ENCODE peak calls at places on chromosomes 6 and 20, in seven cellular contexts. H is heart right ventricle, A is pancreas, L is suprapubic skin, W is Panc1, D is fibroblast of mammary gland, O is Calu3. U is an unnamed sample.

GRCh38 chr6:167944130-167944529 is 53.3 kb upstream of the KIF25 start:
- DNase-seq in H (no peak), A (no peak), L (no peak), W (no peak), D (no peak), O (no peak), U (no peak)

GRCh38 chr6:81777586-81778268 is 25.2 kb upstream of the TENT5A start:
- DNase-seq in H (no peak), A (no peak), L (no peak), W (no peak), D (no peak), O (no peak), U (no peak)

GRCh38 chr6:41503841-41504525 is 42.2 kb upstream of the FOXP4 start:
- DNase-seq in H (no peak), A (no peak), L (no peak), W (no peak), D (no peak), O (no peak), U (peak)

GRCh38 chr6:30470968-30471367 is 18.3 kb upstream of the HLA-E start:
- DNase-seq in H (no peak), A (no peak), L (no peak), W (no peak), D (no peak), O (no peak), U (no peak)

GRCh38 chr6:22442826-22443225 is 126.5 kb upstream of the HDGFL1 start:
- DNase-seq in H (no peak), A (no peak), L (no peak), W (no peak), D (peak), O (no peak), U (no peak)

GRCh38 chr6:111885373-111886027 is 12.2 kb upstream of the FYN start:
- DNase-seq in H (no peak), A (no peak), L (no peak), W (no peak), D (no peak), O (no peak), U (no peak)

GRCh38 chr6:2020909-2021308 is 224.5 kb downstream of the GMDS start:
- DNase-seq in H (no peak), A (no peak), L (no peak), W (no peak), D (peak), O (no peak), U (peak)

GRCh38 chr6:99282479-99283062 is 66.9 kb downstream of the FAXC start:
- DNase-seq in H (no peak), A (no peak), L (no peak), W (no peak), D (peak), O (no peak), U (peak)

GRCh38 chr6:153003294-153003645 is 761 bp upstream of the MTRF1L start:
- DNase-seq in H (no peak), A (no peak), L (no peak), W (no peak), D (peak), O (no peak), U (no peak)

GRCh38 chr6:12637960-12638641 is 78.5 kb upstream of the PHACTR1 start:
- DNase-seq in H (peak), A (peak), L (no peak), W (peak), D (peak), O (peak), U (peak)

GRCh38 chr20:2470051-2470431 is 548 bp downstream of the SNRPB start:
- DNase-seq in H (no peak), A (peak), L (no peak), W (no peak), D (peak), O (peak), U (peak)

GRCh38 chr6:134245041-134245440 is 72.9 kb downstream of the SGK1 start:
- DNase-seq in H (no peak), A (peak), L (no peak), W (no peak), D (peak), O (peak), U (no peak)

GRCh38 chr20:11218035-11218680 is 544.4 kb upstream of the JAG1 start:
- DNase-seq in H (no peak), A (no peak), L (no peak), W (no peak), D (no peak), O (no peak), U (no peak)

GRCh38 chr20:38060536-38060935 is 27.0 kb downstream of the RPRD1B start:
- DNase-seq in H (no peak), A (no peak), L (no peak), W (no peak), D (peak), O (no peak), U (no peak)

GRCh38 chr6:31473780-31474725 is 23.9 kb upstream of the MICB start:
- DNase-seq in H (no peak), A (no peak), L (no peak), W (no peak), D (peak), O (peak), U (peak)

GRCh38 chr20:58719258-58719657 is 26.7 kb downstream of the NPEPL1 start:
- DNase-seq in H (no peak), A (no peak), L (peak), W (no peak), D (no peak), O (no peak), U (no peak)

GRCh38 chr6:48389146-48390043 is 278.4 kb upstream of the PTCHD4 start:
- DNase-seq in H (no peak), A (no peak), L (no peak), W (no peak), D (no peak), O (no peak), U (no peak)

GRCh38 chr20:60632420-60633262 is 619.4 kb upstream of the CDH4 start:
- DNase-seq in H (no peak), A (no peak), L (no peak), W (no peak), D (peak), O (no peak), U (no peak)

GRCh38 chr20:60629206-60629605 is 622.9 kb upstream of the CDH4 start:
- DNase-seq in H (no peak), A (no peak), L (no peak), W (no peak), D (no peak), O (no peak), U (no peak)

GRCh38 chr20:60630609-60631008 is 621.5 kb upstream of the CDH4 start:
- DNase-seq in H (no peak), A (no peak), L (no peak), W (no peak), D (no peak), O (no peak), U (peak)

GRCh38 chr20:60624066-60624465 is 628.0 kb upstream of the CDH4 start:
- DNase-seq in H (no peak), A (no peak), L (no peak), W (no peak), D (no peak), O (no peak), U (no peak)

DNA sequence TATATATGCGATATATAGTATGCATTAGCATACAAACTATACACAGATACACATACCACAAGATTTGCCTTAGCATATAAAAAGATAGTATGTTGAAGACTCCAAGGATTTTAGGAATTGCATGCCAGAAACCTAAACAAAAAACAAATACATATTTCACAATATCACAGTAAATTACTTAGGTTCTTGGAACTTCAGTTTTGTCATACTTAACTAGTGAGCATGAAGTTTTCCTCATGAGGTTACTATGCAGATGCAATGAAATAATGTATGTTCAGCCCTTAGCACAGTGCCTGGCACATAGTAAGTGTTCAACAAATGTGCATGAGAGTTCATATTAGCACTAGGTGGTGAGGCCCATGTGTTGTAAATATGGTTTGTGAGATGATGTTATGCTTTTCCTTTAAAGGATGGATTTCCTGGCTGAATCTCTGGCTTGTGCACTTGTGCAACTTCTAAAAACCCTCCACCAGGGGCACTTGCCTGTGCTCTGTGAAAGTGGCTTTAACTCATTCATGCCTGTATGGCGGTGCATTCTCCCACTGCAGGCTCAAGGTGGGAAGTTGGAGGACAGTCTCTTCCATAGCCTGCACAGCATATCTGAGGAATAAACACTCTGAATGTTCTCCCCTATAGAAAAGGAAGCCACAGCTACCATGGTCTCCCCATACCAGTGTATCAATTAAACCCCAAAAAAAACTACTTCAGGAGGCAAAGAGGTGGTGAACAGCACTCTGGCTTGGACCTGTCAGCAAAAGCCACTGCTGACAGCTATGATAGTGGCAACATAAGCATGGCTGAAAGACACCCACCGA is 624.1 kb upstream of the CDH4 start:
- DNase-seq in H (no peak), A (no peak), L (no peak), W (no peak), D (no peak), O (no peak), U (no peak)
- TF ChIP-seq CTCF in H (no peak), A (no peak), L (no peak), W (no peak), D (no peak), O (no peak), U (no peak)

DNA sequence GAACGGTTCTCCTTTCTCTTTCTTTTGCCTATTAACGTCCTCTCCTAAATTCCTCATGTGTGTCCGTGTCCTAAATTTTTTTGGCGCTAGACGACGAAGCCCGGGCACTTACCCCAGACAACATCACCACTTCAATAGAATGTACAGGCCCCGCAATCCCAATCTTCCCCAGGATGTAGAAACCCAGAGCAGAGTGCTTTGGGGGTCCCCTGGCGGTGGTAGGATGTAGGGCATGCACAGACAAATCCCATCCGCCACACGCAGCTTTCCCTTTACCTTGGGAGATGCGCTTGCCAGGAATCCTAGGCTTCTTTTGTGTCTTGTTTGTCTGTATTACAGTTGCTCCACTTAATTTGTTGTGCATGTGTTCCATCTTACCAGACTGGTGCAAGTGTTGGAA is 417.3 kb upstream of the ARID1B start:
- DNase-seq in H (no peak), A (no peak), L (no peak), W (no peak), D (no peak), O (no peak), U (no peak)
- TF ChIP-seq CTCF in H (no peak), A (no peak), L (no peak), W (peak), D (no peak), O (no peak), U (no peak)

GRCh38 chr6:116139917-116140316 is 14.0 kb upstream of the COL10A1 start:
- DNase-seq in H (no peak), A (no peak), L (no peak), W (no peak), D (no peak), O (peak), U (no peak)
- TF ChIP-seq CTCF in H (no peak), A (no peak), L (no peak), W (peak), D (no peak), O (no peak), U (no peak)

GRCh38 chr20:9903048-9903651 is 64.3 kb upstream of the PAK5 start:
- DNase-seq in H (no peak), A (no peak), L (no peak), W (no peak), D (peak), O (no peak), U (no peak)
- TF ChIP-seq CTCF in H (peak), A (no peak), L (no peak), W (peak), D (peak), O (no peak), U (peak)

GRCh38 chr6:79946242-79946641 is 1.1 kb downstream of the ELOVL4 start:
- DNase-seq in H (no peak), A (no peak), L (no peak), W (no peak), D (peak), O (peak), U (peak)
- TF ChIP-seq CTCF in H (no peak), A (no peak), L (no peak), W (peak), D (peak), O (peak), U (peak)

GRCh38 chr6:139204978-139205377 is 70.1 kb downstream of the HECA start:
- DNase-seq in H (no peak), A (no peak), L (no peak), W (no peak), D (no peak), O (no peak), U (no peak)
- TF ChIP-seq CTCF in H (no peak), A (no peak), L (no peak), W (no peak), D (no peak), O (no peak), U (no peak)